ENCODE peak calls at places on chromosomes 5 and 9, in ten cellular contexts. One of them, this sample, is unnamed.

GRCh38 chr5:146753618-146754123 is 124.9 kb downstream of the PPP2R2B start:
- DNase-seq in K562: no peak
- DNase-seq in stimulated activated effector memory CD8-positive, alpha-beta T cell treated with anti-CD3 and anti-CD28 coated beads, Interleukin-12 subunit alpha, Interleukin-12 subunit beta, amount 100 ng/mL, for 72 hours: no peak
- DNase-seq in fibroblast of the conjunctiva: no peak
- DNase-seq in Calu3: no peak
- DNase-seq in HepG2: no peak
- DNase-seq in GM19239: no peak
- DNase-seq in activated T-helper 1 cell treated with Interleukin-2 at 50 U/mL for 16 hours: no peak
- DNase-seq in NCI-H1105: no peak
- DNase-seq in brain microvascular endothelial cell: no peak
- DNase-seq in this sample: no peak

GRCh38 chr9:124282442-124283231 is 24.9 kb downstream of the NEK6 start:
- DNase-seq in K562: peak; percentile 67
- DNase-seq in stimulated activated effector memory CD8-positive, alpha-beta T cell treated with anti-CD3 and anti-CD28 coated beads, Interleukin-12 subunit alpha, Interleukin-12 subunit beta, amount 100 ng/mL, for 72 hours: no peak
- DNase-seq in fibroblast of the conjunctiva: peak; percentile 45
- DNase-seq in Calu3: peak; percentile 55
- DNase-seq in HepG2: peak; percentile 62
- DNase-seq in GM19239: no peak
- DNase-seq in activated T-helper 1 cell treated with Interleukin-2 at 50 U/mL for 16 hours: no peak
- DNase-seq in NCI-H1105: no peak
- DNase-seq in brain microvascular endothelial cell: peak; percentile 63
- DNase-seq in this sample: no peak

GRCh38 chr5:109532773-109533364 is 123.1 kb upstream of the PJA2 start:
- DNase-seq in K562: no peak
- DNase-seq in stimulated activated effector memory CD8-positive, alpha-beta T cell treated with anti-CD3 and anti-CD28 coated beads, Interleukin-12 subunit alpha, Interleukin-12 subunit beta, amount 100 ng/mL, for 72 hours: no peak
- DNase-seq in fibroblast of the conjunctiva: no peak
- DNase-seq in Calu3: no peak
- DNase-seq in HepG2: no peak
- DNase-seq in GM19239: no peak
- DNase-seq in activated T-helper 1 cell treated with Interleukin-2 at 50 U/mL for 16 hours: no peak
- DNase-seq in NCI-H1105: no peak
- DNase-seq in brain microvascular endothelial cell: peak; percentile 4
- DNase-seq in this sample: no peak

GRCh38 chr5:65137631-65138030 is 344.1 kb downstream of the ADAMTS6 start:
- DNase-seq in K562: no peak
- DNase-seq in stimulated activated effector memory CD8-positive, alpha-beta T cell treated with anti-CD3 and anti-CD28 coated beads, Interleukin-12 subunit alpha, Interleukin-12 subunit beta, amount 100 ng/mL, for 72 hours: no peak
- DNase-seq in fibroblast of the conjunctiva: no peak
- DNase-seq in Calu3: no peak
- DNase-seq in HepG2: no peak
- DNase-seq in GM19239: no peak
- DNase-seq in activated T-helper 1 cell treated with Interleukin-2 at 50 U/mL for 16 hours: no peak
- DNase-seq in NCI-H1105: no peak
- DNase-seq in brain microvascular endothelial cell: peak; percentile 61
- DNase-seq in this sample: no peak

GRCh38 chr5:126097881-126098280 is 325.3 kb upstream of the GRAMD2B start:
- DNase-seq in K562: no peak
- DNase-seq in stimulated activated effector memory CD8-positive, alpha-beta T cell treated with anti-CD3 and anti-CD28 coated beads, Interleukin-12 subunit alpha, Interleukin-12 subunit beta, amount 100 ng/mL, for 72 hours: no peak
- DNase-seq in fibroblast of the conjunctiva: no peak
- DNase-seq in Calu3: no peak
- DNase-seq in HepG2: no peak
- DNase-seq in GM19239: no peak
- DNase-seq in activated T-helper 1 cell treated with Interleukin-2 at 50 U/mL for 16 hours: no peak
- DNase-seq in NCI-H1105: no peak
- DNase-seq in brain microvascular endothelial cell: no peak
- DNase-seq in this sample: no peak

GRCh38 chr9:127746959-127747569 is 12.0 kb upstream of the TOR2A start:
- DNase-seq in K562: no peak
- DNase-seq in stimulated activated effector memory CD8-positive, alpha-beta T cell treated with anti-CD3 and anti-CD28 coated beads, Interleukin-12 subunit alpha, Interleukin-12 subunit beta, amount 100 ng/mL, for 72 hours: no peak
- DNase-seq in fibroblast of the conjunctiva: no peak
- DNase-seq in Calu3: no peak
- DNase-seq in HepG2: no peak
- DNase-seq in GM19239: no peak
- DNase-seq in activated T-helper 1 cell treated with Interleukin-2 at 50 U/mL for 16 hours: no peak
- DNase-seq in NCI-H1105: no peak
- DNase-seq in brain microvascular endothelial cell: no peak
- DNase-seq in this sample: no peak

GRCh38 chr5:96247097-96247675 is 185.9 kb downstream of the PCSK1 start:
- DNase-seq in K562: no peak
- DNase-seq in stimulated activated effector memory CD8-positive, alpha-beta T cell treated with anti-CD3 and anti-CD28 coated beads, Interleukin-12 subunit alpha, Interleukin-12 subunit beta, amount 100 ng/mL, for 72 hours: no peak
- DNase-seq in fibroblast of the conjunctiva: peak; percentile 5
- DNase-seq in Calu3: no peak
- DNase-seq in HepG2: no peak
- DNase-seq in GM19239: no peak
- DNase-seq in activated T-helper 1 cell treated with Interleukin-2 at 50 U/mL for 16 hours: no peak
- DNase-seq in NCI-H1105: no peak
- DNase-seq in brain microvascular endothelial cell: no peak
- DNase-seq in this sample: peak; percentile 79

GRCh38 chr5:124444147-124444775 is 302.2 kb downstream of the ZNF608 start:
- DNase-seq in K562: no peak
- DNase-seq in stimulated activated effector memory CD8-positive, alpha-beta T cell treated with anti-CD3 and anti-CD28 coated beads, Interleukin-12 subunit alpha, Interleukin-12 subunit beta, amount 100 ng/mL, for 72 hours: no peak
- DNase-seq in fibroblast of the conjunctiva: no peak
- DNase-seq in Calu3: no peak
- DNase-seq in HepG2: no peak
- DNase-seq in GM19239: peak; percentile 17
- DNase-seq in activated T-helper 1 cell treated with Interleukin-2 at 50 U/mL for 16 hours: no peak
- DNase-seq in NCI-H1105: no peak
- DNase-seq in brain microvascular endothelial cell: no peak
- DNase-seq in this sample: no peak

GRCh38 chr5:174235226-174235992 is 189.9 kb downstream of the NSG2 start:
- DNase-seq in K562: no peak
- DNase-seq in stimulated activated effector memory CD8-positive, alpha-beta T cell treated with anti-CD3 and anti-CD28 coated beads, Interleukin-12 subunit alpha, Interleukin-12 subunit beta, amount 100 ng/mL, for 72 hours: no peak
- DNase-seq in fibroblast of the conjunctiva: no peak
- DNase-seq in Calu3: no peak
- DNase-seq in HepG2: no peak
- DNase-seq in GM19239: no peak
- DNase-seq in activated T-helper 1 cell treated with Interleukin-2 at 50 U/mL for 16 hours: no peak
- DNase-seq in NCI-H1105: no peak
- DNase-seq in brain microvascular endothelial cell: no peak
- DNase-seq in this sample: no peak

GRCh38 chr9:123745933-123746332 is 184.0 kb downstream of the DENND1A start:
- DNase-seq in K562: no peak
- DNase-seq in stimulated activated effector memory CD8-positive, alpha-beta T cell treated with anti-CD3 and anti-CD28 coated beads, Interleukin-12 subunit alpha, Interleukin-12 subunit beta, amount 100 ng/mL, for 72 hours: no peak
- DNase-seq in fibroblast of the conjunctiva: no peak
- DNase-seq in Calu3: no peak
- DNase-seq in HepG2: no peak
- DNase-seq in GM19239: no peak
- DNase-seq in activated T-helper 1 cell treated with Interleukin-2 at 50 U/mL for 16 hours: no peak
- DNase-seq in NCI-H1105: no peak
- DNase-seq in brain microvascular endothelial cell: no peak
- DNase-seq in this sample: no peak

GRCh38 chr9:33162721-33163311 is 4.3 kb downstream of the B4GALT1 start:
- DNase-seq in K562: no peak
- DNase-seq in stimulated activated effector memory CD8-positive, alpha-beta T cell treated with anti-CD3 and anti-CD28 coated beads, Interleukin-12 subunit alpha, Interleukin-12 subunit beta, amount 100 ng/mL, for 72 hours: no peak
- DNase-seq in fibroblast of the conjunctiva: peak; percentile 69
- DNase-seq in Calu3: no peak
- DNase-seq in HepG2: peak; percentile 76
- DNase-seq in GM19239: no peak
- DNase-seq in activated T-helper 1 cell treated with Interleukin-2 at 50 U/mL for 16 hours: no peak
- DNase-seq in NCI-H1105: no peak
- DNase-seq in brain microvascular endothelial cell: no peak
- DNase-seq in this sample: peak; percentile 84

GRCh38 chr5:107011530-107012115 is 659.1 kb downstream of the EFNA5 start:
- DNase-seq in K562: no peak
- DNase-seq in stimulated activated effector memory CD8-positive, alpha-beta T cell treated with anti-CD3 and anti-CD28 coated beads, Interleukin-12 subunit alpha, Interleukin-12 subunit beta, amount 100 ng/mL, for 72 hours: no peak
- DNase-seq in fibroblast of the conjunctiva: no peak
- DNase-seq in Calu3: no peak
- DNase-seq in HepG2: no peak
- DNase-seq in GM19239: no peak
- DNase-seq in activated T-helper 1 cell treated with Interleukin-2 at 50 U/mL for 16 hours: no peak
- DNase-seq in NCI-H1105: no peak
- DNase-seq in brain microvascular endothelial cell: peak; percentile 14
- DNase-seq in this sample: no peak

GRCh38 chr5:71946631-71947030 is 160.6 kb upstream of the MAP1B start:
- DNase-seq in K562: no peak
- DNase-seq in stimulated activated effector memory CD8-positive, alpha-beta T cell treated with anti-CD3 and anti-CD28 coated beads, Interleukin-12 subunit alpha, Interleukin-12 subunit beta, amount 100 ng/mL, for 72 hours: no peak
- DNase-seq in fibroblast of the conjunctiva: no peak
- DNase-seq in Calu3: no peak
- DNase-seq in HepG2: no peak
- DNase-seq in GM19239: no peak
- DNase-seq in activated T-helper 1 cell treated with Interleukin-2 at 50 U/mL for 16 hours: no peak
- DNase-seq in NCI-H1105: no peak
- DNase-seq in brain microvascular endothelial cell: no peak
- DNase-seq in this sample: no peak

GRCh38 chr5:2270467-2270866 is 387.7 kb upstream of the IRX4 start:
- DNase-seq in K562: no peak
- DNase-seq in stimulated activated effector memory CD8-positive, alpha-beta T cell treated with anti-CD3 and anti-CD28 coated beads, Interleukin-12 subunit alpha, Interleukin-12 subunit beta, amount 100 ng/mL, for 72 hours: no peak
- DNase-seq in fibroblast of the conjunctiva: no peak
- DNase-seq in Calu3: no peak
- DNase-seq in HepG2: no peak
- DNase-seq in GM19239: no peak
- DNase-seq in activated T-helper 1 cell treated with Interleukin-2 at 50 U/mL for 16 hours: no peak
- DNase-seq in NCI-H1105: no peak
- DNase-seq in brain microvascular endothelial cell: no peak
- DNase-seq in this sample: no peak